ENCODE peak calls at places on chromosomes 5 and 9, in nine cellular contexts. U, R, J, M, N, Z, Y, O and F are unnamed samples.

GRCh38 chr5:54820346-54820745 is 165.0 kb downstream of the ESM1 start:
- DNase-seq in M (no peak), U (no peak), Y (no peak), J (no peak), Z (no peak), N (no peak), R (no peak), O (no peak), F (no peak)

GRCh38 chr9:127155314-127155713 is 32.9 kb upstream of the ANGPTL2 start:
- DNase-seq in O (peak; percentile 6), U (no peak), M (peak; percentile 44), Z (no peak), J (no peak), R (peak; percentile 41), Y (peak; percentile 7), N (no peak), F (no peak)

GRCh38 chr9:79581794-79582193 is 10.0 kb downstream of the TLE4 start:
- DNase-seq in J (no peak), Y (no peak), N (no peak), Z (no peak), U (no peak), M (no peak), R (no peak), O (peak; percentile 42), F (no peak)

GRCh38 chr5:6399978-6400910 is 21.9 kb upstream of the MED10 start:
- DNase-seq in M (no peak), Y (no peak), Z (no peak), U (no peak), N (no peak), O (no peak), R (no peak), J (no peak), F (no peak)

GRCh38 chr5:18967637-18968036 is 1020.4 kb downstream of the CDH18 start:
- DNase-seq in U (no peak), O (no peak), N (no peak), J (no peak), Y (no peak), Z (no peak), M (no peak), R (no peak), F (no peak)

GRCh38 chr9:112489876-112490661 is 3.4 kb downstream of the KIAA1958 start:
- DNase-seq in N (no peak), R (no peak), O (no peak), Z (no peak), Y (no peak), U (no peak), M (no peak), J (no peak), F (no peak)

GRCh38 chr9:134205636-134206316 is 41.4 kb upstream of the RNU6ATAC start:
- DNase-seq in N (no peak), Y (peak; percentile 6), Z (no peak), M (peak; percentile 78), J (peak; percentile 55), U (no peak), O (no peak), R (no peak), F (peak; percentile 76)

GRCh38 chr5:142325677-142326479 is 1.1 kb upstream of the SPRY4 start:
- DNase-seq in M (peak; percentile 76), O (peak; percentile 25), Y (peak; percentile 15), J (peak; percentile 47), N (peak; percentile 30), U (peak; percentile 90), R (peak; percentile 89), Z (peak; percentile 63), F (no peak)

GRCh38 chr9:80004687-80005086 is 432.9 kb downstream of the TLE4 start:
- DNase-seq in R (no peak), Z (no peak), N (no peak), M (no peak), J (no peak), O (no peak), U (no peak), Y (no peak), F (no peak)

GRCh38 chr9:134679616-134680392 is 38.2 kb downstream of the COL5A1 start:
- DNase-seq in J (no peak), O (no peak), U (no peak), R (no peak), N (no peak), M (peak; percentile 57), Z (no peak), Y (no peak), F (no peak)

GRCh38 chr9:100111235-100111634 is 12.2 kb downstream of the INVS start:
- DNase-seq in U (no peak), R (no peak), M (peak; percentile 92), O (peak; percentile 77), N (peak; percentile 48), Z (no peak), Y (peak; percentile 80), J (peak; percentile 59), F (peak; percentile 86)

GRCh38 chr5:75046366-75047142 is 5.8 kb downstream of the GCNT4 start:
- DNase-seq in N (no peak), J (no peak), R (no peak), Y (no peak), M (no peak), O (no peak), U (no peak), Z (no peak), F (no peak)

GRCh38 chr5:74576941-74577456 is 63.5 kb downstream of the ENC1 start:
- DNase-seq in O (no peak), Z (no peak), M (no peak), Y (no peak), N (no peak), J (no peak), R (no peak), U (no peak), F (no peak)

GRCh38 chr9:112863781-112864180 is 26.9 kb downstream of the SLC46A2 start:
- DNase-seq in U (no peak), Z (no peak), Y (no peak), J (no peak), O (no peak), R (no peak), N (no peak), M (no peak), F (no peak)

GRCh38 chr5:65137631-65138030 is 344.1 kb downstream of the ADAMTS6 start:
- DNase-seq in R (no peak), J (peak; percentile 14), U (no peak), N (no peak), Y (no peak), O (no peak), M (no peak), Z (no peak), F (no peak)

GRCh38 chr5:13115476-13115875 is 829.0 kb downstream of the DNAH5 start:
- DNase-seq in Z (no peak), U (no peak), M (no peak), O (no peak), N (no peak), J (no peak), Y (no peak), R (no peak), F (no peak)

GRCh38 chr5:21154526-21154925 is 1166.5 kb upstream of the CDH18 start:
- DNase-seq in Z (no peak), Y (no peak), J (no peak), O (no peak), M (no peak), R (no peak), U (no peak), N (no peak), F (no peak)

DNA sequence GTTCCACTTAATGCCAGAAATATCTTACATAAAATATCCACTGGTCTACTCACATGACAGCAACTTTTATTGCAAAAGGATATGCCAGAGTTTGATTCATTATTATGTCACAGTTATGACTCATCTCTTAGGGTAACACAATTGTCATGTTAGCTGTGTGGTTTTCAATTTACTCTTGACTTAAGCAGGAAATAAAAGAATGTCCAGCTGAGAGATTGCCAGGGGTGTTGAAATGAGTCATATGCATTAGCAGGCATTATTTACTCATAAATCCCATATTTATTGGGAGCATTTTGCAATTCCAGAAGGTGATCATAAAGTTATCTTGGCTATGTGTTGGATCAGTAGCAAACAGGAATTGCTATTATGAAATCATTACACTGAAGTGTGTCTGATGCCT is 1164.6 kb upstream of the CDH18 start:
- DNase-seq in J (no peak), R (no peak), O (no peak), Z (no peak), U (peak; percentile 2), N (no peak), Y (no peak), M (no peak), F (no peak)
- TF ChIP-seq POLR2A in J (no peak), R (no peak), O (no peak), Z (no peak), U (no peak), N (no peak), Y (no peak), M (no peak), F (no peak)

GRCh38 chr9:120875954-120876841 is 790 bp downstream of the PHF19 start:
- DNase-seq in U (peak; percentile 93), J (peak; percentile 89), Z (peak; percentile 73), Y (peak; percentile 88), O (peak; percentile 79), R (peak; percentile 85), N (peak; percentile 71), M (peak; percentile 94), F (peak; percentile 92)
- TF ChIP-seq CTCF in U (no peak), J (no peak), Z (no peak), Y (no peak), O (no peak), R (no peak), N (no peak), M (peak; percentile 13), F (peak; percentile 1)

GRCh38 chr5:139747583-139748504 is 47.8 kb upstream of the PSD2 start:
- DNase-seq in Y (peak; percentile 30), M (peak; percentile 80), N (peak; percentile 47), O (peak; percentile 42), R (peak; percentile 77), Z (no peak), U (no peak), J (peak; percentile 43), F (no peak)
- TF ChIP-seq POLR2A in Y (no peak), M (no peak), N (no peak), O (no peak), R (no peak), Z (no peak), U (no peak), J (no peak), F (no peak)

GRCh38 chr9:136346157-136346481 is 17.4 kb downstream of the DNLZ start:
- DNase-seq in Z (no peak), U (no peak), Y (no peak), O (no peak), J (no peak), N (no peak), R (no peak), M (no peak), F (no peak)
- TF ChIP-seq CTCF in Z (no peak), U (no peak), Y (no peak), O (peak; percentile 7), J (no peak), N (no peak), R (no peak), M (no peak), F (no peak)

DNA sequence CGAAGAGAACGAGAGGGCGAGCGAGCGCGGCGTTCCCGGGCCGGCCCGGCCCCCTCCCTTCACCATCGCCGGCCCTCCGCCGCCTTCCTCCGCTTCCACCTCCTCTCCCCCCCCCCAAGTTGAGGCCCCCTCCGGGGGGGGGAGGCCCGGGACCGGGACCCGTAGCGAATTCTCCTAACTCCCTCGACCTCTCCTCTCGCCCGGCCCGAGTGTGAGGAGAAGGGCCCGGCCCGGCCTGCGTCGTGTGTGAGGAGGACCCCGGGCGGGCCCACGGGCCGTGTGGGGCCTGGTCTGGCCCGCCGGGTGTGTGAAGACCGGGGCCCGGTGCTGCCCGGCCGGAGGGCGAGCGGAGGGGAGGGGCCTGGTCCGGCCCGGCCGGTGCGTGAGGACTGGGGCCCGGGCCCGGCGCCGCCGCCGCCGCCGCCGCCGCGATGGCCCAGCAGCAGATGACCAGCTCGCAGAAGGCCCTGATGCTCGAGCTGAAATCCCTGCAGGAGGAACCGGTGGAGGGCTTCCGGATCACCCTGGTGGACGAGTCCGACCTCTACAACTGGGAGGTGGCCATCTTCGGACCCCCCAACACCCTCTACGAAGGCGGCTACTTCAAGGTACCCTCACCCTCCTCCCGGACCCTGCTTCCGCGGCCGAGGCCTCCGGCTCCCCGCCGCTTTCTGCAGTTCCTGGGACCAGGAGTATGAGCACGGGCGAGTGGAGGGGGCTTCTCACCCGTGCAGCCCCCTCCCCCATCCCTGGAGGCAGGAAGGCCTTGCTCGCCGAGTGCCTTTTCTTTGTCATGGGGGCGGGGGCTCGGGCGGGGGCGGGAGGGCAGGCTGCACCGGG is 587 bp downstream of the UBE2R2 start:
- DNase-seq in R (peak; percentile 83), U (peak; percentile 83), Y (peak; percentile 53), Z (no peak), M (peak; percentile 83), J (peak; percentile 53), N (peak; percentile 35), O (peak; percentile 52), F (peak; percentile 85)
- TF ChIP-seq POLR2A in R (peak; percentile 83), U (no peak), Y (peak; percentile 34), Z (peak; percentile 47), M (no peak), J (no peak), N (no peak), O (no peak), F (peak; percentile 60)